ENCODE peak calls at places on chromosomes 5 and 9, in four cellular contexts. E, M, U and F are unnamed samples.

GRCh38 chr5:175821790-175822211 is 49.6 kb upstream of the CPLX2 start:
- DNase-seq in E (no peak), M (no peak), U (no peak), F (no peak)

GRCh38 chr5:150567031-150567680 is 59.2 kb downstream of the NDST1 start:
- DNase-seq in E (no peak), M (no peak), U (no peak), F (no peak)

GRCh38 chr9:85536514-85536913 is 205.2 kb downstream of the AGTPBP1 start:
- DNase-seq in E (no peak), M (no peak), U (no peak), F (no peak)

GRCh38 chr9:73583590-73583989 is 431.9 kb downstream of the ANXA1 start:
- DNase-seq in E (no peak), M (no peak), U (no peak), F (no peak)

GRCh38 chr9:136533775-136534157 is 12.1 kb downstream of the NOTCH1 start:
- DNase-seq in E (peak; percentile 92), M (no peak), U (no peak), F (peak; percentile 88)

GRCh38 chr9:117957267-117957666 is 253.1 kb downstream of the TLR4 start:
- DNase-seq in E (no peak), M (no peak), U (no peak), F (no peak)

GRCh38 chr5:83281658-83282057 is 189.9 kb upstream of the VCAN start:
- DNase-seq in E (no peak), M (no peak), U (no peak), F (no peak)

GRCh38 chr5:133775584-133776304 is 163.4 kb upstream of the FSTL4 start:
- DNase-seq in E (no peak), M (no peak), U (no peak), F (no peak)

GRCh38 chr5:31783762-31784161 is 144.8 kb downstream of the PDZD2 start:
- DNase-seq in E (no peak), M (no peak), U (no peak), F (no peak)

GRCh38 chr9:109312783-109313182 is 8.1 kb downstream of the EPB41L4B start:
- DNase-seq in E (no peak), M (peak; percentile 36), U (no peak), F (no peak)

GRCh38 chr5:172868924-172869565 is 35.0 kb downstream of the ERGIC1 start:
- DNase-seq in E (no peak), M (no peak), U (no peak), F (peak; percentile 95)

GRCh38 chr9:123550012-123550411 is 194.0 kb downstream of the CRB2 start:
- DNase-seq in E (no peak), M (peak; percentile 48), U (peak; percentile 33), F (no peak)

GRCh38 chr5:178293400-178293799 is 60.8 kb upstream of the PHYKPL start:
- DNase-seq in E (peak; percentile 56), M (no peak), U (no peak), F (peak; percentile 71)

GRCh38 chr5:14463629-14464028 is 118.0 kb upstream of the OTULINL start:
- DNase-seq in E (no peak), M (no peak), U (no peak), F (no peak)

GRCh38 chr9:21728781-21729180 is 73.7 kb upstream of the MTAP start:
- DNase-seq in E (no peak), M (no peak), U (no peak), F (no peak)